ENCODE peak calls at places on chromosomes 16 and 17, in nine cellular contexts. One of them, this sample, is unnamed.

GRCh38 chr17:40547079-40547784 is 18.0 kb downstream of the CCR7 start:
- DNase-seq in suprapubic skin: peak; percentile 72
- DNase-seq in tibial nerve: peak; percentile 5
- DNase-seq in transverse colon: peak; percentile 13
- DNase-seq in heart right ventricle: no peak
- DNase-seq in lung: peak; percentile 35
- DNase-seq in cardiac muscle cell: no peak
- DNase-seq in pancreas: no peak
- DNase-seq in PC-9: peak; percentile 70
- DNase-seq in this sample: peak; percentile 90

GRCh38 chr17:2177235-2177811 is 122.4 kb downstream of the HIC1 start:
- DNase-seq in suprapubic skin: no peak
- DNase-seq in tibial nerve: no peak
- DNase-seq in transverse colon: no peak
- DNase-seq in heart right ventricle: no peak
- DNase-seq in lung: no peak
- DNase-seq in cardiac muscle cell: no peak
- DNase-seq in pancreas: no peak
- DNase-seq in PC-9: no peak
- DNase-seq in this sample: peak; percentile 33

GRCh38 chr17:29051194-29051593 is 8.3 kb downstream of the PIPOX start:
- DNase-seq in suprapubic skin: no peak
- DNase-seq in tibial nerve: no peak
- DNase-seq in transverse colon: no peak
- DNase-seq in heart right ventricle: no peak
- DNase-seq in lung: no peak
- DNase-seq in cardiac muscle cell: no peak
- DNase-seq in pancreas: no peak
- DNase-seq in PC-9: no peak
- DNase-seq in this sample: no peak

GRCh38 chr16:57532251-57532625 is 4.1 kb downstream of the CCDC102A start:
- DNase-seq in suprapubic skin: peak; percentile 41
- DNase-seq in tibial nerve: no peak
- DNase-seq in transverse colon: peak; percentile 4
- DNase-seq in heart right ventricle: no peak
- DNase-seq in lung: no peak
- DNase-seq in cardiac muscle cell: no peak
- DNase-seq in pancreas: no peak
- DNase-seq in PC-9: no peak
- DNase-seq in this sample: no peak

GRCh38 chr17:2082003-2082862 is 27.3 kb downstream of the HIC1 start:
- DNase-seq in suprapubic skin: no peak
- DNase-seq in tibial nerve: no peak
- DNase-seq in transverse colon: no peak
- DNase-seq in heart right ventricle: no peak
- DNase-seq in lung: no peak
- DNase-seq in cardiac muscle cell: no peak
- DNase-seq in pancreas: no peak
- DNase-seq in PC-9: no peak
- DNase-seq in this sample: no peak

GRCh38 chr17:58308985-58309917 is 19.3 kb downstream of the TSPOAP1 start:
- DNase-seq in suprapubic skin: no peak
- DNase-seq in tibial nerve: no peak
- DNase-seq in transverse colon: no peak
- DNase-seq in heart right ventricle: no peak
- DNase-seq in lung: peak; percentile 23
- DNase-seq in cardiac muscle cell: no peak
- DNase-seq in pancreas: no peak
- DNase-seq in PC-9: no peak
- DNase-seq in this sample: no peak

GRCh38 chr16:11004957-11005610 is 60.7 kb downstream of the CLEC16A start:
- DNase-seq in suprapubic skin: no peak
- DNase-seq in tibial nerve: no peak
- DNase-seq in transverse colon: no peak
- DNase-seq in heart right ventricle: no peak
- DNase-seq in lung: no peak
- DNase-seq in cardiac muscle cell: no peak
- DNase-seq in pancreas: no peak
- DNase-seq in PC-9: no peak
- DNase-seq in this sample: no peak

GRCh38 chr17:13538841-13539411 is 62.8 kb downstream of the HS3ST3A1 start:
- DNase-seq in suprapubic skin: no peak
- DNase-seq in tibial nerve: no peak
- DNase-seq in transverse colon: no peak
- DNase-seq in heart right ventricle: no peak
- DNase-seq in lung: no peak
- DNase-seq in cardiac muscle cell: no peak
- DNase-seq in pancreas: no peak
- DNase-seq in PC-9: no peak
- DNase-seq in this sample: no peak

DNA sequence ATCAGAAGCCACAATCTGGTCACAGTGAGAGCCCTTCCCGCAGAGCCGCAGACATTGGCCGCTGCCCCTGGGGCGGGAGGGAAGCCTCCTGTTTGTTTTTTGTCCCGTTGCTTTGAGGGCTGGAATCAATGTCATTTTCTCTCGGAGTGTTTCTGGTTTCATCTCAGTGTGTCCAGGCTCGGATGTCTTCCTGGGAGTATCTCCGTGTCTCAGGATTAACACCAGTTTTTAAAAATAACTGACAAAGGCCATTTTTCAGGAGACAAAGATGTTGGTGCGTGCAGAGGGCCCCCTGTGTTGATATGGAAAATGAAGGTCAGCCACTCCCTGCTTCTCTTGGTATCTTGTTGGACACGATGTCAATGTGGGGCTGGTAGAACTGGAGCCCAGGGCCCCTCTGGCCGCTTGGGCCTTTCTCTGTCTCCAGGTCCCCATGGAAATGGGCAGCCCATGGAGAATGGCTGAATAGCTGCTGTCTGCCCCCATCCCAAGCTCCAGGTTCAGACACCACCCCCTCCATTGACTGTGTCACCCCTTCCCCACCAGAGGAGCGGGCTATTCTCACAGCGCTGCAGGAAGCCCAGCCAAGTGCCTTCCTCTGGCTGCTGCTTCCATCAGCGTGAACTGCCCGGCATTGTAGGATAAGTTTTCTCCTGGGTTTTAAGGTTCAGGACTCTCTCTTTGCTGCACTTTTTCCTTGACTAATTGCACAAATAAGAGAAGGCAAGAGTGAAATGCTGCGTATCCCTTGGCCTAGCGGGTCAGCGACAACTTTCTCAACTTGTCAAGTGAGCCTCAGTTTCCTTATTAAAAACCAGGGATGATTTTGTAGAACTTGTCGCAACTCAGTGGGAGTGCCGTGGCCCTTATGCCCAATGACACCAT is 72.2 kb upstream of the METTL9 start:
- DNase-seq in suprapubic skin: no peak
- DNase-seq in tibial nerve: no peak
- DNase-seq in transverse colon: no peak
- DNase-seq in heart right ventricle: no peak
- DNase-seq in lung: no peak
- DNase-seq in cardiac muscle cell: no peak
- DNase-seq in pancreas: peak; percentile 42
- DNase-seq in PC-9: no peak
- DNase-seq in this sample: no peak
- H3K4me1 ChIP-seq in suprapubic skin: no peaks in the 10 kb centered on the region
- H3K4me1 ChIP-seq in tibial nerve: no peaks in the 10 kb centered on the region
- H3K4me1 ChIP-seq in transverse colon: no peaks in the 10 kb centered on the region
- H3K4me1 ChIP-seq in heart right ventricle: no peaks in the 10 kb centered on the region
- H3K4me1 ChIP-seq in lung: no peaks in the 10 kb centered on the region
- H3K4me1 ChIP-seq in cardiac muscle cell: no peaks in the 10 kb centered on the region
- H3K4me1 ChIP-seq in pancreas: no peaks in the 10 kb centered on the region
- H3K4me1 ChIP-seq in PC-9: peaks cover 12% of the 10 kb centered on the region
- H3K4me1 ChIP-seq in this sample: no peaks in the 10 kb centered on the region

DNA sequence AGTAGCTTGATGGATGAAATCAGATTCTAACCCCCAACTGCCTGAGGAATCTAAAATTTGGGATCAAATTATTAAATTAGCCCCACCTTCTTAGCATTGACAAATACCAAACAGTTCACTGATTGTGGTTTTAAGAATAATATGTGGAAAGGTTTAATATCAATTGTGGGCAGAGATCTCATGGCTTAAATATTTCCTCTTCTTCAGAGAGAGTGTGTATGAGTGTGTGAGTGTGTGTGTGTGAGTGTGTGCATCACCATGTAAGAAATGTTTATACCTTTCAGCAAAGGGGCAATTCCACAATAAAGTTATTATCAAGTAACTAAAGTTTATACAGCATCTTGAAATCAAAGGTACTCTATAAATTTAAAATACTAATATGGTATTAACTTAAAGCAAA is 3.2 kb downstream of the SMURF2 start:
- DNase-seq in suprapubic skin: no peak
- DNase-seq in tibial nerve: no peak
- DNase-seq in transverse colon: no peak
- DNase-seq in heart right ventricle: no peak
- DNase-seq in lung: no peak
- DNase-seq in cardiac muscle cell: no peak
- DNase-seq in pancreas: no peak
- DNase-seq in PC-9: no peak
- DNase-seq in this sample: no peak
- H3K27ac ChIP-seq in suprapubic skin: no peak overlapping the region
- H3K27ac ChIP-seq in tibial nerve: no peak overlapping the region
- H3K27ac ChIP-seq in transverse colon: no peak overlapping the region
- H3K27ac ChIP-seq in heart right ventricle: no peak overlapping the region
- H3K27ac ChIP-seq in lung: no peak overlapping the region
- H3K27ac ChIP-seq in cardiac muscle cell: no peak overlapping the region
- H3K27ac ChIP-seq in pancreas: no peak overlapping the region
- H3K27ac ChIP-seq in PC-9: peak overlapping the region; percentile 62
- H3K27ac ChIP-seq in this sample: no peak overlapping the region

GRCh38 chr17:3641014-3641413 is 4.5 kb downstream of the CTNS start:
- DNase-seq in suprapubic skin: no peak
- DNase-seq in tibial nerve: no peak
- DNase-seq in transverse colon: no peak
- DNase-seq in heart right ventricle: no peak
- DNase-seq in lung: no peak
- DNase-seq in cardiac muscle cell: peak; percentile 71
- DNase-seq in pancreas: no peak
- DNase-seq in PC-9: no peak
- DNase-seq in this sample: no peak

GRCh38 chr17:3636908-3637373 is 381 bp downstream of the CTNS start:
- DNase-seq in suprapubic skin: no peak
- DNase-seq in tibial nerve: no peak
- DNase-seq in transverse colon: no peak
- DNase-seq in heart right ventricle: no peak
- DNase-seq in lung: no peak
- DNase-seq in cardiac muscle cell: peak; percentile 38
- DNase-seq in pancreas: no peak
- DNase-seq in PC-9: no peak
- DNase-seq in this sample: no peak

GRCh38 chr17:3639981-3640596 is 3.5 kb downstream of the CTNS start:
- DNase-seq in suprapubic skin: no peak
- DNase-seq in tibial nerve: no peak
- DNase-seq in transverse colon: no peak
- DNase-seq in heart right ventricle: no peak
- DNase-seq in lung: no peak
- DNase-seq in cardiac muscle cell: peak; percentile 28
- DNase-seq in pancreas: no peak
- DNase-seq in PC-9: no peak
- DNase-seq in this sample: no peak

GRCh38 chr17:3645310-3645709 is 8.8 kb downstream of the CTNS start:
- DNase-seq in suprapubic skin: no peak
- DNase-seq in tibial nerve: no peak
- DNase-seq in transverse colon: no peak
- DNase-seq in heart right ventricle: no peak
- DNase-seq in lung: no peak
- DNase-seq in cardiac muscle cell: no peak
- DNase-seq in pancreas: peak; percentile 11
- DNase-seq in PC-9: no peak
- DNase-seq in this sample: no peak

DNA sequence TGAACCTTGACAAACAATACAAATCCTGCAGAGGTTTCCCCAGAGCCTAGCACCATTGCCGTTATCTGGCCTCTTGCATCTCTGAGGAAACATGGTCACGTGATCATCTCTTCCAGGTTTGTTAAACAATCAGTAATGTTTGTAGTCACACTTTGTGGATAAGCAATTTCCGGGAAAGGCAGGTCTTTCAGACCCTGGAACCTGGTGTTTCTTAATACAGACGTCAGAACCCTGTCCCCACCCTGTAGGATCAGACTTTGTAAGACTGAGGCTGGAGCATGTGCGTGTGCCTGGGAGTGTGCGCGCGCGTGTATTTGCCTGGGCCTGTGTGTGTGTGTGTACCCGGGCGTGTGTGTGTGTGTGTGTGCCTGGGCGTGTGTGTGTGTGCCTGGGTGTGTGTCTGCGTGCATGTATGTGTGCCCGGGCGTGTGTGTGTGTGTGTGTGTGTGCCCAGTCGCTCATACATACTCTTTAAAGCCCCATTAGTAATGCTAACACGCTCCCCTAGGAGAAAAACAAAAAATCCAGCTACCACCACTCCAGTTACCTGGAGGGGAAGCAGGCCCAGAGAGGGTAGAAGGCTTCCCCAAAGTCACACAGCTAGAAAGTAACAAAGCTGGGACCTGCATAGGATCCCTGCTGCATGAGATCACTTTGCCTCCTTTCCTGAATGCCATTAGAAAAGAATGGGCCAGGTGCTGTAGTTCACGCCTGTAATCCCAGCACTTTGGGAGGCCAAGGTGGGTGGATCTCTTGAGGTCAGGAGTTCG is 5.3 kb downstream of the CTNS start:
- DNase-seq in suprapubic skin: no peak
- DNase-seq in tibial nerve: no peak
- DNase-seq in transverse colon: no peak
- DNase-seq in heart right ventricle: no peak
- DNase-seq in lung: no peak
- DNase-seq in cardiac muscle cell: no peak
- DNase-seq in pancreas: no peak
- DNase-seq in PC-9: no peak
- DNase-seq in this sample: no peak
- H3K4me1 ChIP-seq in suprapubic skin: peaks cover 10% of the 10 kb centered on the region
- H3K4me1 ChIP-seq in tibial nerve: peaks cover 9% of the 10 kb centered on the region
- H3K4me1 ChIP-seq in transverse colon: peaks cover 10% of the 10 kb centered on the region
- H3K4me1 ChIP-seq in heart right ventricle: peaks cover 25% of the 10 kb centered on the region
- H3K4me1 ChIP-seq in lung: peaks cover 9% of the 10 kb centered on the region
- H3K4me1 ChIP-seq in cardiac muscle cell: peaks cover 20% of the 10 kb centered on the region
- H3K4me1 ChIP-seq in pancreas: peaks cover 9% of the 10 kb centered on the region
- H3K4me1 ChIP-seq in PC-9: peaks cover 6% of the 10 kb centered on the region
- H3K4me1 ChIP-seq in this sample: no peaks in the 10 kb centered on the region

GRCh38 chr16:67945392-67945933 is 1.5 kb upstream of the LCAT start:
- DNase-seq in suprapubic skin: no peak
- DNase-seq in tibial nerve: no peak
- DNase-seq in transverse colon: no peak
- DNase-seq in heart right ventricle: no peak
- DNase-seq in lung: no peak
- DNase-seq in cardiac muscle cell: no peak
- DNase-seq in pancreas: peak; percentile 64
- DNase-seq in PC-9: no peak
- DNase-seq in this sample: no peak

GRCh38 chr16:67948015-67948414 is 4.1 kb upstream of the LCAT start:
- DNase-seq in suprapubic skin: no peak
- DNase-seq in tibial nerve: no peak
- DNase-seq in transverse colon: no peak
- DNase-seq in heart right ventricle: no peak
- DNase-seq in lung: no peak
- DNase-seq in cardiac muscle cell: no peak
- DNase-seq in pancreas: peak; percentile 72
- DNase-seq in PC-9: no peak
- DNase-seq in this sample: no peak

GRCh38 chr16:67946966-67947558 is 3.1 kb upstream of the LCAT start:
- DNase-seq in suprapubic skin: no peak
- DNase-seq in tibial nerve: no peak
- DNase-seq in transverse colon: no peak
- DNase-seq in heart right ventricle: no peak
- DNase-seq in lung: no peak
- DNase-seq in cardiac muscle cell: no peak
- DNase-seq in pancreas: peak; percentile 78
- DNase-seq in PC-9: no peak
- DNase-seq in this sample: no peak

GRCh38 chr16:67944690-67945391 is 921 bp upstream of the LCAT start:
- DNase-seq in suprapubic skin: no peak
- DNase-seq in tibial nerve: no peak
- DNase-seq in transverse colon: no peak
- DNase-seq in heart right ventricle: no peak
- DNase-seq in lung: no peak
- DNase-seq in cardiac muscle cell: no peak
- DNase-seq in pancreas: peak; percentile 62
- DNase-seq in PC-9: no peak
- DNase-seq in this sample: no peak

GRCh38 chr16:67946128-67946569 is 2.2 kb upstream of the LCAT start:
- DNase-seq in suprapubic skin: no peak
- DNase-seq in tibial nerve: no peak
- DNase-seq in transverse colon: no peak
- DNase-seq in heart right ventricle: no peak
- DNase-seq in lung: no peak
- DNase-seq in cardiac muscle cell: no peak
- DNase-seq in pancreas: no peak
- DNase-seq in PC-9: no peak
- DNase-seq in this sample: no peak
- H3K27ac ChIP-seq in suprapubic skin: no peak overlapping the region
- H3K27ac ChIP-seq in tibial nerve: no peak overlapping the region
- H3K27ac ChIP-seq in transverse colon: no peak overlapping the region
- H3K27ac ChIP-seq in heart right ventricle: no peak overlapping the region
- H3K27ac ChIP-seq in lung: no peak overlapping the region
- H3K27ac ChIP-seq in cardiac muscle cell: no peak overlapping the region
- H3K27ac ChIP-seq in pancreas: no peak overlapping the region
- H3K27ac ChIP-seq in PC-9: no peak overlapping the region
- H3K27ac ChIP-seq in this sample: no peak overlapping the region